ENCODE peak calls at places on chromosome 20, in seven cellular contexts. One of them, this sample, is unnamed.

GRCh38 chr20:3340443-3340842 is 67.0 kb downstream of the DNAAF9 start:
- DNase-seq in PC-3: no peak
- DNase-seq in AG10803: peak
- DNase-seq in kidney epithelial cell: no peak
- DNase-seq in CD4-positive, alpha-beta T cell: no peak
- DNase-seq in cardiac muscle cell: no peak
- DNase-seq in heart right ventricle: peak
- DNase-seq in this sample: no peak

GRCh38 chr20:63314566-63315239 is 21.7 kb downstream of the COL20A1 start:
- DNase-seq in PC-3: no peak
- DNase-seq in AG10803: no peak
- DNase-seq in kidney epithelial cell: no peak
- DNase-seq in CD4-positive, alpha-beta T cell: no peak
- DNase-seq in cardiac muscle cell: no peak
- DNase-seq in heart right ventricle: peak
- DNase-seq in this sample: no peak

GRCh38 chr20:44218441-44218840 is 7.9 kb upstream of the OSER1 start:
- DNase-seq in PC-3: no peak
- DNase-seq in AG10803: no peak
- DNase-seq in kidney epithelial cell: no peak
- DNase-seq in CD4-positive, alpha-beta T cell: peak
- DNase-seq in cardiac muscle cell: no peak
- DNase-seq in heart right ventricle: no peak
- DNase-seq in this sample: no peak

GRCh38 chr20:3360752-3361151 is 46.7 kb downstream of the DNAAF9 start:
- DNase-seq in PC-3: no peak
- DNase-seq in AG10803: no peak
- DNase-seq in kidney epithelial cell: no peak
- DNase-seq in CD4-positive, alpha-beta T cell: no peak
- DNase-seq in cardiac muscle cell: no peak
- DNase-seq in heart right ventricle: no peak
- DNase-seq in this sample: no peak

GRCh38 chr20:14219801-14220461 is 117.5 kb downstream of the FLRT3 start:
- DNase-seq in PC-3: peak
- DNase-seq in AG10803: no peak
- DNase-seq in kidney epithelial cell: no peak
- DNase-seq in CD4-positive, alpha-beta T cell: no peak
- DNase-seq in cardiac muscle cell: no peak
- DNase-seq in heart right ventricle: no peak
- DNase-seq in this sample: peak

GRCh38 chr20:61640171-61640570 is 388.1 kb downstream of the CDH4 start:
- DNase-seq in PC-3: no peak
- DNase-seq in AG10803: peak
- DNase-seq in kidney epithelial cell: no peak
- DNase-seq in CD4-positive, alpha-beta T cell: no peak
- DNase-seq in cardiac muscle cell: no peak
- DNase-seq in heart right ventricle: no peak
- DNase-seq in this sample: peak

GRCh38 chr20:31652917-31653385 is 15.2 kb downstream of the COX4I2 start:
- DNase-seq in PC-3: peak
- DNase-seq in AG10803: peak
- DNase-seq in kidney epithelial cell: no peak
- DNase-seq in CD4-positive, alpha-beta T cell: no peak
- DNase-seq in cardiac muscle cell: no peak
- DNase-seq in heart right ventricle: no peak
- DNase-seq in this sample: peak

GRCh38 chr20:21933526-21933925 is 228.1 kb downstream of the PAX1 start:
- DNase-seq in PC-3: no peak
- DNase-seq in AG10803: no peak
- DNase-seq in kidney epithelial cell: no peak
- DNase-seq in CD4-positive, alpha-beta T cell: no peak
- DNase-seq in cardiac muscle cell: no peak
- DNase-seq in heart right ventricle: no peak
- DNase-seq in this sample: no peak

GRCh38 chr20:64161595-64162238 is 2.5 kb upstream of the MYT1 start:
- DNase-seq in PC-3: peak
- DNase-seq in AG10803: peak
- DNase-seq in kidney epithelial cell: no peak
- DNase-seq in CD4-positive, alpha-beta T cell: no peak
- DNase-seq in cardiac muscle cell: peak
- DNase-seq in heart right ventricle: peak
- DNase-seq in this sample: no peak

GRCh38 chr20:41344938-41345728 is 4.5 kb downstream of the LPIN3 start:
- DNase-seq in PC-3: no peak
- DNase-seq in AG10803: no peak
- DNase-seq in kidney epithelial cell: no peak
- DNase-seq in CD4-positive, alpha-beta T cell: no peak
- DNase-seq in cardiac muscle cell: no peak
- DNase-seq in heart right ventricle: no peak
- DNase-seq in this sample: no peak

GRCh38 chr20:39946053-39946810 is 742.8 kb downstream of the MAFB start:
- DNase-seq in PC-3: no peak
- DNase-seq in AG10803: no peak
- DNase-seq in kidney epithelial cell: no peak
- DNase-seq in CD4-positive, alpha-beta T cell: no peak
- DNase-seq in cardiac muscle cell: no peak
- DNase-seq in heart right ventricle: no peak
- DNase-seq in this sample: no peak

GRCh38 chr20:2578430-2579192 is 42.2 kb downstream of the TMC2 start:
- DNase-seq in PC-3: no peak
- DNase-seq in AG10803: no peak
- DNase-seq in kidney epithelial cell: no peak
- DNase-seq in CD4-positive, alpha-beta T cell: no peak
- DNase-seq in cardiac muscle cell: peak
- DNase-seq in heart right ventricle: no peak
- DNase-seq in this sample: no peak

GRCh38 chr20:25552977-25553376 is 32.4 kb downstream of the NINL start:
- DNase-seq in PC-3: no peak
- DNase-seq in AG10803: no peak
- DNase-seq in kidney epithelial cell: no peak
- DNase-seq in CD4-positive, alpha-beta T cell: no peak
- DNase-seq in cardiac muscle cell: no peak
- DNase-seq in heart right ventricle: no peak
- DNase-seq in this sample: no peak

GRCh38 chr20:44683263-44684046 is 31.7 kb upstream of the CCN5 start:
- DNase-seq in PC-3: peak
- DNase-seq in AG10803: no peak
- DNase-seq in kidney epithelial cell: no peak
- DNase-seq in CD4-positive, alpha-beta T cell: no peak
- DNase-seq in cardiac muscle cell: peak
- DNase-seq in heart right ventricle: no peak
- DNase-seq in this sample: peak

GRCh38 chr20:63359937-63360849 is 956 bp downstream of the CHRNA4 start:
- DNase-seq in PC-3: no peak
- DNase-seq in AG10803: no peak
- DNase-seq in kidney epithelial cell: no peak
- DNase-seq in CD4-positive, alpha-beta T cell: no peak
- DNase-seq in cardiac muscle cell: no peak
- DNase-seq in heart right ventricle: peak
- DNase-seq in this sample: no peak

GRCh38 chr20:16397053-16397452 is 176.2 kb downstream of the KIF16B start:
- DNase-seq in PC-3: no peak
- DNase-seq in AG10803: peak
- DNase-seq in kidney epithelial cell: no peak
- DNase-seq in CD4-positive, alpha-beta T cell: no peak
- DNase-seq in cardiac muscle cell: no peak
- DNase-seq in heart right ventricle: peak
- DNase-seq in this sample: no peak

GRCh38 chr20:11905460-11906150 is 12.1 kb upstream of the BTBD3 start:
- DNase-seq in PC-3: no peak
- DNase-seq in AG10803: peak
- DNase-seq in kidney epithelial cell: no peak
- DNase-seq in CD4-positive, alpha-beta T cell: no peak
- DNase-seq in cardiac muscle cell: no peak
- DNase-seq in heart right ventricle: no peak
- DNase-seq in this sample: no peak

DNA sequence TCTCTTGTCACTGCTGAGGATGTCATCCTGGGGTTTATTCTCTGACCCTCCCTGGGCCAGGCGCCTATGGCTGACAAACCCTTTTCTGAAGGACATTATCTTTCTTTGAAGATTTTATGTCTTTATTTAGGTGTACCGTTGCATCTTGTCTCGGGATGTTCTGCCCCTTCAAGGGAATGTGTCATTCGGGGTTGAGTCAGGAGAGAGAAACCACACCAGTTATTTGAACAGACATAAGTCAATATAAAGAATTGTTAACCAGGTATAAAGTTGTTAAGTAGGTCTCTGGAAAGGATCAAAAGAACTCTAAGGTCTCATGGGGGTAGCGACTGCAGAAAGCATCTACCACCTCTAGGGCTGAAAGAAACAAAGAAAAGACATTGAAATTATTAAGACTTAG is 8.2 kb upstream of the ELMO2 start:
- DNase-seq in PC-3: peak
- DNase-seq in AG10803: no peak
- DNase-seq in kidney epithelial cell: no peak
- DNase-seq in CD4-positive, alpha-beta T cell: no peak
- DNase-seq in cardiac muscle cell: no peak
- DNase-seq in heart right ventricle: no peak
- DNase-seq in this sample: no peak
- TF ChIP-seq CTCF in PC-3: no peak
- TF ChIP-seq CTCF in AG10803: no peak
- TF ChIP-seq CTCF in kidney epithelial cell: no peak
- TF ChIP-seq CTCF in CD4-positive, alpha-beta T cell: no peak
- TF ChIP-seq CTCF in cardiac muscle cell: no peak
- TF ChIP-seq CTCF in heart right ventricle: no peak
- TF ChIP-seq CTCF in this sample: no peak

GRCh38 chr20:46594725-46595124 is 44.3 kb upstream of the OCSTAMP start:
- DNase-seq in PC-3: no peak
- DNase-seq in AG10803: no peak
- DNase-seq in kidney epithelial cell: no peak
- DNase-seq in CD4-positive, alpha-beta T cell: no peak
- DNase-seq in cardiac muscle cell: no peak
- DNase-seq in heart right ventricle: no peak
- DNase-seq in this sample: no peak

GRCh38 chr20:46590453-46590852 is 40.0 kb upstream of the OCSTAMP start:
- DNase-seq in PC-3: peak
- DNase-seq in AG10803: no peak
- DNase-seq in kidney epithelial cell: no peak
- DNase-seq in CD4-positive, alpha-beta T cell: no peak
- DNase-seq in cardiac muscle cell: no peak
- DNase-seq in heart right ventricle: no peak
- DNase-seq in this sample: no peak

GRCh38 chr20:46588532-46589509 is 38.4 kb upstream of the OCSTAMP start:
- DNase-seq in PC-3: no peak
- DNase-seq in AG10803: no peak
- DNase-seq in kidney epithelial cell: no peak
- DNase-seq in CD4-positive, alpha-beta T cell: no peak
- DNase-seq in cardiac muscle cell: no peak
- DNase-seq in heart right ventricle: no peak
- DNase-seq in this sample: no peak

GRCh38 chr20:46587986-46588385 is 37.5 kb upstream of the OCSTAMP start:
- DNase-seq in PC-3: no peak
- DNase-seq in AG10803: no peak
- DNase-seq in kidney epithelial cell: no peak
- DNase-seq in CD4-positive, alpha-beta T cell: no peak
- DNase-seq in cardiac muscle cell: no peak
- DNase-seq in heart right ventricle: no peak
- DNase-seq in this sample: no peak

DNA sequence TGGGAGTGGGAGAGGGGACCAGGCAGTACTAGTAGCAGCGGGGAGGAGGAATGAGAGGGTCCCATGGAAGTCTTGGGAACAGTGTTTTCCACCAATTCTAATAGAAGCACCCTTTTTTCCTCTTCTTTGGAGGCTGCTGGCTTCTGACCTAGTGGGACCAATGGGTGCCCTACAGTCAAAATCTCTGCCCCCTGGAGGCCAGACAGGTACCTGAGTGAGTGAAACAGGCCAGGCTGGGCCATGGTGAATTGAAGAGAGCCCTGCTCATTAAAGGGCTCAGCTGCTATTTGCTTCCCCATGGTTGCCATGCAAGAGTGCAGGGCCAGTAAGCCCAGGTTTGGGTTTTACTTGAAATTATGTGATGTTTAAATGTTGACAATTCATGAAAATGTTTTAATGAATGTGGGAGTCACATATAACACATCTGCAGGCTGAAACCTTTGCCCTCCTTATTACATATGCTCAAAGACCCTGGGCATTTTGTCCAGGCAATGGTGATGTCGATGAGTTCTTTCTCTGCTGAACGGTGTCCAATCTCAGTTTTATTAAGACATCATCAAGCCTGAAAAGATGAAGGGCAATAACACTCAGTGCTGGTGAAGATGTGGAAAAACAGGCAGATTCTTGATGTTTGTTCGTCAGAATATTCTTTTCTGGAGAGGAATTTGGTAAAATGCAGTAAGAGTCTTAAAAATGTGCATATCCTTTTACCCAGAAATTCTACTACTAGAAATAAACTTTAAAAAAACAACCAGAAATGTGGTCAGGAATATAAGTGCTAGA is 42.3 kb upstream of the OCSTAMP start:
- DNase-seq in PC-3: peak
- DNase-seq in AG10803: no peak
- DNase-seq in kidney epithelial cell: no peak
- DNase-seq in CD4-positive, alpha-beta T cell: no peak
- DNase-seq in cardiac muscle cell: no peak
- DNase-seq in heart right ventricle: no peak
- DNase-seq in this sample: peak
- TF ChIP-seq CTCF in PC-3: peak
- TF ChIP-seq CTCF in AG10803: peak
- TF ChIP-seq CTCF in kidney epithelial cell: no peak
- TF ChIP-seq CTCF in CD4-positive, alpha-beta T cell: no peak
- TF ChIP-seq CTCF in cardiac muscle cell: peak
- TF ChIP-seq CTCF in heart right ventricle: no peak
- TF ChIP-seq CTCF in this sample: no peak

DNA sequence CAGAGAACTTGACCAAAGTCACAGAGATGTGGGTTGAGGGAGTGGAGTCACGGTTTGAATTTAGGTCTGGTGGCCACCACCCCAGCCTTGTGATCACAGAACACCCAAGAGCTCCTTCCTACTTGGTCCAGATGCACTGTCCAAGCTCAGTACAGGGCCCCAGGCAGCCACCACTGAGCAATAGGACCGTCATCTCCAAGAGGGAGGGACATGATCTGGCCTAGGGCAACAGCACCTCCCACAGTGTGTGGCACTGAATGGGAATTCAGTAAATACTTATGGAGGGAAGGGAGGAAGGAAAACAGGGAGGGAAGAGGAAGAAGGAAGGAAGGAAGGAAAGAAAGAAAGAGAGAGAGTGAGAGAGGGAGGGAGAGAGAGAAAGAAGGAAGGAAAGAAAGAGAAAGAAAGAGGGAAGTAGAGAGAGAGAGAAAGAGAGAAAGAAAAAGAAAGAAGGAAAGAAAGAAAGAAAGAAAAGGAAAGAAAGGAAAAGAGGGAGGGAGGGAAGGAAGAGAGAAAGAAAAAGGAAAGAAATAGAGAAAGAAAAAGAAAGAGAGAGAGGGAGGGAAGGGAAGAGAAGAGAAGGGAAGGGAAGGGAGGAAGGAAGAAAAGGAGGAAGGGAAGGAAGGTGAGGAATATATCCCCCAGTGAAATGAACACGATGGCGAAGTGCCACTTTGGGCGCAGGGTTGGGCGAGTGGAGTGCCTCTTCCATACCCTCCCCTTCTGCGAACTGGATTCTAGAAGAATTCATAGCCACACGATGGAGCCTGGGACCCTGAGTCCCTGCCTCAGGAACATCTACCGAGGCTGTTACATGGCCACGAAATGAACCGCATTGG is 243.7 kb downstream of the TFAP2C start:
- DNase-seq in PC-3: peak
- DNase-seq in AG10803: no peak
- DNase-seq in kidney epithelial cell: no peak
- DNase-seq in CD4-positive, alpha-beta T cell: no peak
- DNase-seq in cardiac muscle cell: no peak
- DNase-seq in heart right ventricle: no peak
- DNase-seq in this sample: peak
- TF ChIP-seq CTCF in PC-3: peak
- TF ChIP-seq CTCF in AG10803: no peak
- TF ChIP-seq CTCF in kidney epithelial cell: no peak
- TF ChIP-seq CTCF in CD4-positive, alpha-beta T cell: no peak
- TF ChIP-seq CTCF in cardiac muscle cell: no peak
- TF ChIP-seq CTCF in heart right ventricle: no peak
- TF ChIP-seq CTCF in this sample: no peak

GRCh38 chr20:50108571-50109235 is 4.2 kb downstream of the UBE2V1 start:
- DNase-seq in PC-3: peak
- DNase-seq in AG10803: no peak
- DNase-seq in kidney epithelial cell: no peak
- DNase-seq in CD4-positive, alpha-beta T cell: no peak
- DNase-seq in cardiac muscle cell: no peak
- DNase-seq in heart right ventricle: no peak
- DNase-seq in this sample: peak
- TF ChIP-seq CTCF in PC-3: no peak
- TF ChIP-seq CTCF in AG10803: no peak
- TF ChIP-seq CTCF in kidney epithelial cell: no peak
- TF ChIP-seq CTCF in CD4-positive, alpha-beta T cell: no peak
- TF ChIP-seq CTCF in cardiac muscle cell: no peak
- TF ChIP-seq CTCF in heart right ventricle: no peak
- TF ChIP-seq CTCF in this sample: no peak

This sample was measured in MCF 10A.